ENCODE peak calls at places on chromosomes 1 and 21, in four cellular contexts. One of them, this sample, is unnamed.

GRCh38 chr1:207815913-207816312 is 64.1 kb downstream of the CD46 start:
- DNase-seq in astrocyte of the cerebellum: no peak
- DNase-seq in uterus: no peak
- DNase-seq in iPS DF 6.9: no peak
- DNase-seq in this sample: no peak

GRCh38 chr1:216114180-216114579 is 309.1 kb downstream of the USH2A start:
- DNase-seq in astrocyte of the cerebellum: no peak
- DNase-seq in uterus: no peak
- DNase-seq in iPS DF 6.9: no peak
- DNase-seq in this sample: no peak

GRCh38 chr1:4170548-4170947 is 270.5 kb upstream of the C1orf174 start:
- DNase-seq in astrocyte of the cerebellum: no peak
- DNase-seq in uterus: no peak
- DNase-seq in iPS DF 6.9: no peak
- DNase-seq in this sample: no peak

GRCh38 chr1:52659356-52659755 is 26.4 kb downstream of the SHISAL2A start:
- DNase-seq in astrocyte of the cerebellum: no peak
- DNase-seq in uterus: no peak
- DNase-seq in iPS DF 6.9: no peak
- DNase-seq in this sample: no peak

GRCh38 chr21:33089439-33089838 is 19.5 kb downstream of the OLIG1 start:
- DNase-seq in astrocyte of the cerebellum: no peak
- DNase-seq in uterus: no peak
- DNase-seq in iPS DF 6.9: no peak
- DNase-seq in this sample: no peak

GRCh38 chr1:77605246-77606026 is 77.0 kb downstream of the ZZZ3 start:
- DNase-seq in astrocyte of the cerebellum: peak; percentile 50
- DNase-seq in uterus: peak; percentile 27
- DNase-seq in iPS DF 6.9: no peak
- DNase-seq in this sample: peak; percentile 17

GRCh38 chr1:32426489-32427255 is 32.4 kb upstream of the BSDC1 start:
- DNase-seq in astrocyte of the cerebellum: no peak
- DNase-seq in uterus: peak; percentile 30
- DNase-seq in iPS DF 6.9: no peak
- DNase-seq in this sample: no peak

GRCh38 chr1:25780318-25781129 is 19.5 kb upstream of the SELENON start:
- DNase-seq in astrocyte of the cerebellum: no peak
- DNase-seq in uterus: peak; percentile 54
- DNase-seq in iPS DF 6.9: no peak
- DNase-seq in this sample: no peak

GRCh38 chr1:160332516-160332915 is 10.5 kb downstream of the COPA start:
- DNase-seq in astrocyte of the cerebellum: no peak
- DNase-seq in uterus: no peak
- DNase-seq in iPS DF 6.9: no peak
- DNase-seq in this sample: no peak

GRCh38 chr1:64077281-64077940 is 126.0 kb upstream of the UBE2U start:
- DNase-seq in astrocyte of the cerebellum: no peak
- DNase-seq in uterus: no peak
- DNase-seq in iPS DF 6.9: no peak
- DNase-seq in this sample: no peak

GRCh38 chr1:8506995-8507615 is 189.2 kb downstream of the SLC45A1 start:
- DNase-seq in astrocyte of the cerebellum: no peak
- DNase-seq in uterus: no peak
- DNase-seq in iPS DF 6.9: no peak
- DNase-seq in this sample: no peak

GRCh38 chr1:8509579-8509978 is 191.7 kb downstream of the SLC45A1 start:
- DNase-seq in astrocyte of the cerebellum: no peak
- DNase-seq in uterus: no peak
- DNase-seq in iPS DF 6.9: no peak
- DNase-seq in this sample: no peak

GRCh38 chr1:8512504-8512903 is 194.6 kb downstream of the SLC45A1 start:
- DNase-seq in astrocyte of the cerebellum: no peak
- DNase-seq in uterus: no peak
- DNase-seq in iPS DF 6.9: no peak
- DNase-seq in this sample: no peak

GRCh38 chr1:8506447-8506846 is 188.5 kb downstream of the SLC45A1 start:
- DNase-seq in astrocyte of the cerebellum: no peak
- DNase-seq in uterus: no peak
- DNase-seq in iPS DF 6.9: no peak
- DNase-seq in this sample: no peak

DNA sequence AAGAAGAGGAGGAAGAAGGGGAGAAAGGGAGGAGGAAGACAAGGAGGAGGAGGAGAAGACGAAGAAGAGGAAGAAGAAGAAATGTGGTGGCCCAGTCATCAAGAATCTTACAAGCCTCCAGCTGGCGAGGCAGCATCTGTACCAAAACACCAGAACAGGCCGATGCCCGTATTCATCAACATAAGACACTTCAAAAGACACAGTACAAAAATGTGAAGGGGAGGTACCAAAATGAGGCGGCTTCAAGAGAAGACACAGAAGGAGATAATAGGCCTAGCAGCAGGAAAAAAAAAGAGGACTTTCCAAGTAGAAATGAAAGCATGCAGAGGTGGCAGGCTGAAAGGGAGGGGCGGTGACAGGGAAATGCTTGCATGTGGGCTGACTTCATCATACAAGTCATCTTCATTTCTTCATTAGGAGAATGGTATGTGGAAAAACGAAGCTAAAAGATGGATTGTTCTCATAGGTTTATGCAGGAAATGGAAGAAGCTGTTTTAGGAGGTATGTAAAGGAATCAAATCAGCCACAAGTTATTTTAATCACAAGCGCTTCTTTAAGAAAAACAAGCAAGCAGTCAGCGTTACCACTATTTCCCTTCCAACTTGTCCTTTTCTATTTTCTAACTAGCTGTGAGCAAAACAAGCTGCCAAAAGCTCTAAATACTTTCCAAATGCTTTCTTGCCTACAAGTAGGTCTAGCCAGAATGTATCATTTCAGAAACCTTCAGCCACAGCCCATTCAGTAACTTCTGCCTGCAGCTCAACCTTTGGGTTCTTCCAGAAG is 192.3 kb downstream of the SLC45A1 start:
- DNase-seq in astrocyte of the cerebellum: peak; percentile 80
- DNase-seq in uterus: peak; percentile 53
- DNase-seq in iPS DF 6.9: no peak
- DNase-seq in this sample: peak; percentile 88
- H3K4me3 ChIP-seq in astrocyte of the cerebellum: peak overlapping the region; percentile 2
- H3K4me3 ChIP-seq in uterus: peak overlapping the region; percentile 0
- H3K4me3 ChIP-seq in iPS DF 6.9: no peak overlapping the region
- H3K4me3 ChIP-seq in this sample: peak overlapping the region; percentile 37

GRCh38 chr1:90707363-90707710 is 9.8 kb downstream of the BARHL2 start:
- DNase-seq in astrocyte of the cerebellum: peak; percentile 19
- DNase-seq in uterus: no peak
- DNase-seq in iPS DF 6.9: no peak
- DNase-seq in this sample: no peak
- H3K4me3 ChIP-seq in astrocyte of the cerebellum: peak overlapping the region; percentile 15
- H3K4me3 ChIP-seq in uterus: no peak overlapping the region
- H3K4me3 ChIP-seq in iPS DF 6.9: no peak overlapping the region
- H3K4me3 ChIP-seq in this sample: no peak overlapping the region

GRCh38 chr1:185483217-185483616 is 166.2 kb upstream of the IVNS1ABP start:
- DNase-seq in astrocyte of the cerebellum: no peak
- DNase-seq in uterus: no peak
- DNase-seq in iPS DF 6.9: no peak
- DNase-seq in this sample: no peak

GRCh38 chr1:185487030-185487429 is 170.0 kb upstream of the IVNS1ABP start:
- DNase-seq in astrocyte of the cerebellum: no peak
- DNase-seq in uterus: no peak
- DNase-seq in iPS DF 6.9: no peak
- DNase-seq in this sample: no peak

GRCh38 chr1:185480545-185480944 is 163.5 kb upstream of the IVNS1ABP start:
- DNase-seq in astrocyte of the cerebellum: no peak
- DNase-seq in uterus: no peak
- DNase-seq in iPS DF 6.9: no peak
- DNase-seq in this sample: no peak

GRCh38 chr1:185479781-185480180 is 162.7 kb upstream of the IVNS1ABP start:
- DNase-seq in astrocyte of the cerebellum: no peak
- DNase-seq in uterus: no peak
- DNase-seq in iPS DF 6.9: no peak
- DNase-seq in this sample: no peak

DNA sequence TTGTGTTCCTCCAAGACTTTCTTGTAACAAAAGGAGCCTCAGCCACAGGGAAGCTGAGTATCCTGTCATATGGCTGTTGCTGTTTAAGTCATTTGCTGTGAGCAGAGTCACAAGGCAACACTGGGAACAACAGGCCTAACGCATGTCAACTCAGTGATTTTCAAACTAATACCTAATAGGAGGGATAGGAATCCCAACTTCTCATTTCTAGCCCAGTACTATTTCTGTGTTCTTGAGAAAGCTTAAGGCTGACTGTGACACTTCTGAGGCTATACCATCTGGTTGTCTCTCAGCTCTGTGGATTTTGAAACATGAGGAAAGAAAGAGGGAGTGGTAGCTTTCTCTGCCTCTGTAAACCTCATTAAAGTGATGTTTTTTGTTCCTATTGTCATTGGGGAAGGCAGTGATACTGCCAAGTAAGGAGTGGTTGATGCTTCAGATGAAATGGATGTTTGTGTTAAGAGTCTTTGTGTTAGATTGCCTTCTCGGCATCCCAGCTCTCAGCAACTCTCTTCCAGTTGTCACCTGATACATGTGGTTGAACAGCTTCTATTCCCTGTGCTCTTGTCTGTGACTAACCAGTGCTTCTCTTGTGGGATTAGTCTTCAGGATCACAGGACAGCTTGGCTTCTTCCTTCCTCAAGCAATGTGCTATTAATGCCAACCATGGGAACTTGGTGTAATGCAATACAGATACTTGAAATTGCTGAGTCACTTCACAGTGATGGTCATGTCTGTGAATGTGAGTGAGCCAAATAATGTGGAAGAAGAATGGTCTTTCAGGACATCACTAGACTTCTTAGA is 166.8 kb upstream of the IVNS1ABP start:
- DNase-seq in astrocyte of the cerebellum: peak; percentile 35
- DNase-seq in uterus: no peak
- DNase-seq in iPS DF 6.9: no peak
- DNase-seq in this sample: peak; percentile 98
- H3K4me3 ChIP-seq in astrocyte of the cerebellum: no peak overlapping the region
- H3K4me3 ChIP-seq in uterus: no peak overlapping the region
- H3K4me3 ChIP-seq in iPS DF 6.9: no peak overlapping the region
- H3K4me3 ChIP-seq in this sample: no peak overlapping the region

GRCh38 chr1:10736623-10737267 is 59.7 kb downstream of the CASZ1 start:
- DNase-seq in astrocyte of the cerebellum: no peak
- DNase-seq in uterus: no peak
- DNase-seq in iPS DF 6.9: no peak
- DNase-seq in this sample: no peak
- H3K4me3 ChIP-seq in astrocyte of the cerebellum: no peak overlapping the region
- H3K4me3 ChIP-seq in uterus: no peak overlapping the region
- H3K4me3 ChIP-seq in iPS DF 6.9: no peak overlapping the region
- H3K4me3 ChIP-seq in this sample: no peak overlapping the region

This sample was measured in AG04449.